ENCODE peak calls at places on chromosome 6, in six cellular contexts. T is NCI-H82, H is kidney epithelial cell, I is HTR-8/SVneo, K is glutamatergic neuron, S is AG08395. J is an unnamed sample.

GRCh38 chr6:157774153-157775135 is 48.6 kb upstream of the SNX9 start:
- DNase-seq in K (peak), S (peak), H (no peak), T (peak), I (peak), J (no peak)

GRCh38 chr6:89787660-89788338 is 31.8 kb downstream of the MDN1 start:
- DNase-seq in H (no peak), K (no peak), I (no peak), S (no peak), T (no peak), J (no peak)

GRCh38 chr6:119978274-119978889 is 628.8 kb upstream of the MAN1A1 start:
- DNase-seq in H (no peak), T (peak), S (peak), I (no peak), K (no peak), J (peak)

GRCh38 chr6:111096246-111096645 is 8.9 kb downstream of the SLC16A10 start:
- DNase-seq in T (no peak), H (no peak), I (no peak), K (no peak), S (no peak), J (peak)

GRCh38 chr6:136253734-136254133 is 3.6 kb upstream of the MTFR2 start:
- DNase-seq in T (peak), I (no peak), H (no peak), K (no peak), S (no peak), J (no peak)

GRCh38 chr6:74574794-74575193 is 631.1 kb downstream of the COL12A1 start:
- DNase-seq in I (no peak), K (no peak), T (peak), S (peak), H (no peak), J (peak)

GRCh38 chr6:27130668-27131428 is 116.7 kb upstream of the PRSS16 start:
- DNase-seq in I (no peak), K (no peak), H (no peak), S (no peak), T (peak), J (peak)

GRCh38 chr6:52994031-52994788 is 874 bp downstream of the GSTA4 start:
- DNase-seq in T (peak), I (no peak), K (no peak), S (peak), H (no peak), J (no peak)

GRCh38 chr6:13272131-13273046 is 55.9 kb downstream of the TBC1D7 start:
- DNase-seq in S (no peak), H (peak), I (no peak), T (no peak), K (no peak), J (peak)

J was measured in MM.1S.